ENCODE peak calls at places on chromosomes 5 and 9, in four cellular contexts. C, V, W and P are unnamed samples.

GRCh38 chr9:15718423-15718822 is 165.6 kb downstream of the CCDC171 start:
- DNase-seq in W (no peak), V (no peak), C (no peak), P (no peak)

GRCh38 chr5:69364414-69364813 is 4.9 kb downstream of the AK6 start:
- DNase-seq in C (no peak), V (no peak), W (no peak), P (peak; percentile 54)

GRCh38 chr5:1152771-1153282 is 41.0 kb upstream of the SLC12A7 start:
- DNase-seq in V (no peak), C (no peak), W (no peak), P (no peak)

GRCh38 chr9:115615821-115616665 is 498.1 kb upstream of the TNC start:
- DNase-seq in W (no peak), V (no peak), C (no peak), P (peak; percentile 86)

GRCh38 chr9:26261503-26262330 is 583.5 kb upstream of the TUSC1 start:
- DNase-seq in W (no peak), V (peak; percentile 38), C (no peak), P (peak; percentile 31)

GRCh38 chr5:181134259-181134658 is 3.3 kb upstream of the OR2V1 start:
- DNase-seq in W (no peak), C (no peak), V (no peak), P (no peak)

GRCh38 chr9:137350696-137351584 is 48.9 kb upstream of the NRARP start:
- DNase-seq in W (no peak), C (no peak), V (no peak), P (no peak)

GRCh38 chr5:90940227-90940995 is 381.8 kb downstream of the ADGRV1 start:
- DNase-seq in C (peak; percentile 65), V (no peak), W (no peak), P (peak; percentile 82)

GRCh38 chr5:79236364-79236969 is 536 bp downstream of the JMY start:
- DNase-seq in V (no peak), C (peak; percentile 73), W (no peak), P (peak; percentile 37)

GRCh38 chr5:110753620-110754019 is 14.8 kb downstream of the SLC25A46 start:
- DNase-seq in V (no peak), W (no peak), C (no peak), P (no peak)

GRCh38 chr9:3337515-3337914 is 188.3 kb downstream of the RFX3 start:
- DNase-seq in V (no peak), C (peak; percentile 1), W (no peak), P (peak; percentile 79)

GRCh38 chr5:155046591-155046990 is 33.0 kb downstream of the KIF4B start:
- DNase-seq in C (no peak), W (no peak), V (no peak), P (no peak)

GRCh38 chr9:133457233-133457632 is 2.5 kb upstream of the CACFD1 start:
- DNase-seq in V (no peak), C (no peak), W (no peak), P (no peak)

GRCh38 chr5:131019601-131020315 is 145.3 kb downstream of the HINT1 start:
- DNase-seq in V (no peak), W (no peak), C (no peak), P (no peak)

GRCh38 chr9:137982132-137982666 is 104.6 kb downstream of the CACNA1B start:
- DNase-seq in V (no peak), W (no peak), C (no peak), P (peak; percentile 1)

GRCh38 chr5:126965487-126965886 is 64.9 kb downstream of the MARCHF3 start:
- DNase-seq in W (no peak), V (no peak), C (no peak), P (no peak)

GRCh38 chr9:93207326-93207814 is 23.4 kb downstream of the WNK2 start:
- DNase-seq in C (peak; percentile 90), W (no peak), V (peak; percentile 67), P (peak; percentile 73)

GRCh38 chr5:17216176-17216973 is 1.1 kb upstream of the BASP1 start:
- DNase-seq in V (no peak), W (peak; percentile 74), C (peak; percentile 90), P (peak; percentile 88)

GRCh38 chr5:27472000-27472763 is 433.8 kb upstream of the CDH9 start:
- DNase-seq in W (no peak), C (peak; percentile 82), V (no peak), P (peak; percentile 34)

GRCh38 chr9:113523421-113524141 is 60.1 kb downstream of the RGS3 start:
- DNase-seq in V (no peak), C (no peak), W (no peak), P (peak; percentile 30)

GRCh38 chr5:143938230-143938629 is 126.3 kb downstream of the HMHB1 start:
- DNase-seq in C (no peak), W (no peak), V (no peak), P (no peak)

GRCh38 chr5:59813761-59814562 is 79.6 kb downstream of the PDE4D start:
- DNase-seq in C (peak; percentile 63), V (peak; percentile 28), W (no peak), P (peak; percentile 90)

GRCh38 chr5:10585120-10585915 is 21.4 kb downstream of the ANKRD33B start:
- DNase-seq in V (no peak), C (no peak), W (peak; percentile 52), P (no peak)

GRCh38 chr9:37656936-37657335 is 6.2 kb downstream of the FRMPD1 start:
- DNase-seq in W (no peak), V (no peak), C (no peak), P (no peak)

GRCh38 chr5:78562001-78562400 is 86.6 kb downstream of the LHFPL2 start:
- DNase-seq in C (no peak), W (no peak), V (no peak), P (no peak)

GRCh38 chr5:68277427-68277826 is 61.9 kb downstream of the PIK3R1 start:
- DNase-seq in C (no peak), W (no peak), V (no peak), P (peak; percentile 62)

GRCh38 chr9:34463098-34463900 is 4.7 kb downstream of the DNAI1 start:
- DNase-seq in C (no peak), W (no peak), V (no peak), P (peak; percentile 32)

GRCh38 chr5:167861134-167861930 is 430.1 kb upstream of the WWC1 start:
- DNase-seq in W (no peak), C (peak; percentile 79), V (no peak), P (peak; percentile 19)

GRCh38 chr9:93958875-93959682 is 3.9 kb upstream of the BARX1 start:
- DNase-seq in V (no peak), W (no peak), C (no peak), P (peak; percentile 26)

GRCh38 chr5:54045077-54045792 is 265.1 kb downstream of the ARL15 start:
- DNase-seq in W (no peak), V (no peak), C (no peak), P (no peak)

GRCh38 chr9:127972316-127972871 is 8.4 kb downstream of the EEIG1 start:
- DNase-seq in V (no peak), W (no peak), C (no peak), P (no peak)

GRCh38 chr9:127974002-127974768 is 6.6 kb downstream of the EEIG1 start:
- DNase-seq in C (no peak), W (no peak), V (no peak), P (no peak)

GRCh38 chr9:127974769-127975261 is 6.0 kb downstream of the EEIG1 start:
- DNase-seq in C (no peak), V (no peak), W (no peak), P (no peak)

GRCh38 chr9:127971357-127972315 is 9.2 kb downstream of the EEIG1 start:
- DNase-seq in W (no peak), V (no peak), C (no peak), P (peak; percentile 18)

DNA sequence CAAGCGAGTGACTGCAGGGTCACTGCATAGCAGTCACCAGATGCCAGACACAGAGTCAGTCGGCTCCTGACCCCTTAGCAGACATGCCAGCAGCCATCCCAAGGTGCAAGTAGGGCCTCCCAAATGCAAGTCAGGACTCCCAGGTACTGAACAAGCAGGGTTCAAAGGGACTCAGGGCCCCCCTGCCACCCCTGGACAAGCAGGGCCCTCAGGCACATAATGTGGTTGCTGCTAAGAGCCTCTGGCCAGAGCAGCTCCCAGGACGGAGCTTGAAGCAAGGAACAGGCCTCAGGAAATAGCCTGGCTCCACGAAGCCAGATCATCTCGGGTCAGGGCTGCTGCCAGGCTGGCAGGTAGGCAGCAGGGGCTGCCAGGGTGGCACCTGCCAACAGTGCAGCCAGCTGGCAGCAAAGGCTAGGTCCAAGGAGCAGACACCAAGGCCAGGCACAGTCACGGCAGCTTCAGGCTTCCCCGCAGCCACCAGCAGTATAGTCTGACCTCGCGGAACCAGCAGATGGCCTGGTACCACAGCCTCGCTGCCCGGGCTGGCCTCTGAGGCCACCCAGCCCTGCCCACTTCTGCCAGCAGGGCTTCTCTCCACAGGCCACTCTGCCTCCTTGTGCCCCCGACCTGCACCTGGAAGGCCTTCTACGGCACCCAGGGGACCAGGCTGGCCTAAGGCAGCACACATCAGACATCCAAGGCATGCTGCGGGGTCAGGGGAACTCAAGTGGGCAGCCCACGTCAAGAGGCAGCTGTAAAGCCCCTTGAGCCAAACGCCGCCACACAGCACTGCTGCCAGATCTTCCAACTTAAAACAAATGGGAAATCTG is 7.4 kb downstream of the EEIG1 start:
- DNase-seq in C (no peak), V (no peak), W (no peak), P (no peak)
- H3K4me3 ChIP-seq in C (no peak overlapping the region), V (no peak overlapping the region), W (no peak overlapping the region), P (no peak overlapping the region)

GRCh38 chr5:139460457-139460856 is 2.1 kb downstream of the ECSCR start:
- DNase-seq in V (no peak), W (no peak), C (no peak), P (no peak)

GRCh38 chr5:139462582-139463276 is at the start of gene ECSCR:
- DNase-seq in V (no peak), C (no peak), W (no peak), P (peak; percentile 57)

GRCh38 chr5:139461176-139461575 is 1.4 kb downstream of the ECSCR start:
- DNase-seq in C (no peak), V (no peak), W (no peak), P (no peak)

GRCh38 chr5:139459451-139459934 is 3.0 kb downstream of the ECSCR start:
- DNase-seq in V (no peak), C (no peak), W (no peak), P (peak; percentile 75)

GRCh38 chr5:139461698-139462097 is 845 bp downstream of the ECSCR start:
- DNase-seq in C (no peak), V (no peak), W (no peak), P (peak; percentile 50)
- TF ChIP-seq CTCF in C (no peak), V (no peak), W (no peak), P (no peak)

GRCh38 chr5:173745561-173745960 is 129.1 kb upstream of the BOD1 start:
- DNase-seq in W (no peak), V (no peak), C (no peak), P (no peak)

GRCh38 chr5:173743641-173744343 is 127.3 kb upstream of the BOD1 start:
- DNase-seq in W (no peak), V (no peak), C (no peak), P (no peak)

GRCh38 chr5:173745123-173745522 is 128.7 kb upstream of the BOD1 start:
- DNase-seq in C (no peak), W (no peak), V (no peak), P (no peak)

GRCh38 chr5:173746050-173746449 is 129.6 kb upstream of the BOD1 start:
- DNase-seq in V (no peak), C (no peak), W (no peak), P (no peak)

DNA sequence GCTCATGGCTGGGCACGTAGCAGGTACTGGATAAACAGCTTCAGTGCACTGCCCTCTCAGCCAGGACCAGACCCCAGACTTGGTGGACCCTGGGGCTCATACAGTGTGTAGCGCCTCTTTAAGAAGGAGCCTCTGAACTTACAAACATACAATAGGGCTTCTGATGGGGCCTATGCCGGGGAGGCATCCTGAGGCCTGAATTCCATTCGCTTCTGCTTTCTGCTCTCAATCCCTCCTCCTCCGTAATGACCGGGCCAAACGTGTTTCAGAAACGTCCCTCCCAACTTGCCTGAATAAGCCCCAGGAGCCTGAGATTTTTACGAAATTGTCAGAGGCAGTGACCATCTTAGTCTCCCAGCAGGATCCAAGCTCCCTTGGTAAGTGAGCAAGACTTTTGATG is 128.1 kb upstream of the BOD1 start:
- DNase-seq in W (no peak), C (no peak), V (no peak), P (no peak)
- H3K4me3 ChIP-seq in W (no peak overlapping the region), C (no peak overlapping the region), V (no peak overlapping the region), P (no peak overlapping the region)

GRCh38 chr9:92033307-92033706 is 81.9 kb downstream of the SPTLC1 start:
- DNase-seq in W (no peak), V (no peak), C (no peak), P (no peak)
- TF ChIP-seq CTCF in W (no peak), V (no peak), C (no peak), P (no peak)